ENCODE peak calls at places on chromosomes 16 and 17, in seven cellular contexts. One of them, this sample, is unnamed.

GRCh38 chr17:77786090-77786489 is 172.4 kb upstream of the TNRC6C start:
- DNase-seq in H1: no peak
- DNase-seq in HepG2: no peak
- DNase-seq in GM12878: no peak
- DNase-seq in K562: no peak
- DNase-seq in HCT116: no peak
- DNase-seq in SK-N-SH: no peak
- DNase-seq in this sample: no peak

GRCh38 chr16:87764600-87765472 is 950 bp downstream of the KLHDC4 start:
- DNase-seq in SK-N-SH: peak
- DNase-seq in H1: no peak
- DNase-seq in HepG2: no peak
- DNase-seq in K562: no peak
- DNase-seq in HCT116: no peak
- DNase-seq in GM12878: no peak
- DNase-seq in this sample: no peak

GRCh38 chr17:78689029-78689428 is 93.0 kb downstream of the CYTH1 start:
- DNase-seq in H1: no peak
- DNase-seq in HepG2: no peak
- DNase-seq in HCT116: no peak
- DNase-seq in K562: no peak
- DNase-seq in GM12878: no peak
- DNase-seq in SK-N-SH: no peak
- DNase-seq in this sample: no peak

GRCh38 chr17:51245535-51245934 is 14.3 kb downstream of the MBTD1 start:
- DNase-seq in HCT116: no peak
- DNase-seq in K562: no peak
- DNase-seq in HepG2: no peak
- DNase-seq in H1: no peak
- DNase-seq in GM12878: no peak
- DNase-seq in SK-N-SH: no peak
- DNase-seq in this sample: no peak

GRCh38 chr17:82338858-82339633 is 5.5 kb upstream of the SECTM1 start:
- DNase-seq in HepG2: no peak
- DNase-seq in SK-N-SH: no peak
- DNase-seq in H1: no peak
- DNase-seq in K562: peak
- DNase-seq in HCT116: peak
- DNase-seq in GM12878: no peak
- DNase-seq in this sample: peak

GRCh38 chr17:4908301-4908700 is 5.4 kb upstream of the CHRNE start:
- DNase-seq in SK-N-SH: peak
- DNase-seq in HepG2: peak
- DNase-seq in K562: no peak
- DNase-seq in GM12878: no peak
- DNase-seq in H1: no peak
- DNase-seq in HCT116: no peak
- DNase-seq in this sample: no peak

GRCh38 chr17:50058296-50058945 is 2.5 kb downstream of the ITGA3 start:
- DNase-seq in GM12878: no peak
- DNase-seq in SK-N-SH: no peak
- DNase-seq in H1: no peak
- DNase-seq in HCT116: no peak
- DNase-seq in K562: no peak
- DNase-seq in HepG2: no peak
- DNase-seq in this sample: no peak

GRCh38 chr17:63699638-63700527 is at the start of gene LIMD2:
- DNase-seq in HCT116: no peak
- DNase-seq in H1: peak
- DNase-seq in HepG2: no peak
- DNase-seq in K562: peak
- DNase-seq in SK-N-SH: peak
- DNase-seq in GM12878: no peak
- DNase-seq in this sample: no peak

GRCh38 chr17:51319186-51319585 is 58.8 kb downstream of the UTP18 start:
- DNase-seq in K562: no peak
- DNase-seq in SK-N-SH: no peak
- DNase-seq in H1: no peak
- DNase-seq in GM12878: no peak
- DNase-seq in HCT116: no peak
- DNase-seq in HepG2: no peak
- DNase-seq in this sample: no peak

GRCh38 chr17:28335959-28336871 is 654 bp downstream of the TNFAIP1 start:
- DNase-seq in HepG2: peak
- DNase-seq in HCT116: peak
- DNase-seq in H1: peak
- DNase-seq in GM12878: no peak
- DNase-seq in K562: peak
- DNase-seq in SK-N-SH: peak
- DNase-seq in this sample: peak

GRCh38 chr17:78679495-78680395 is 102.3 kb downstream of the CYTH1 start:
- DNase-seq in HepG2: no peak
- DNase-seq in GM12878: no peak
- DNase-seq in SK-N-SH: no peak
- DNase-seq in HCT116: no peak
- DNase-seq in H1: no peak
- DNase-seq in K562: no peak
- DNase-seq in this sample: no peak

GRCh38 chr17:50147841-50148225 is 2.6 kb downstream of the PPP1R9B start:
- DNase-seq in HepG2: peak
- DNase-seq in SK-N-SH: peak
- DNase-seq in HCT116: no peak
- DNase-seq in K562: no peak
- DNase-seq in H1: peak
- DNase-seq in GM12878: no peak
- DNase-seq in this sample: no peak

GRCh38 chr16:54289242-54290051 is 2.9 kb upstream of the IRX3 start:
- DNase-seq in HepG2: no peak
- DNase-seq in GM12878: no peak
- DNase-seq in K562: no peak
- DNase-seq in H1: peak
- DNase-seq in SK-N-SH: no peak
- DNase-seq in HCT116: no peak
- DNase-seq in this sample: no peak

GRCh38 chr16:11090947-11091785 is 146.8 kb downstream of the CLEC16A start:
- DNase-seq in HepG2: no peak
- DNase-seq in K562: peak
- DNase-seq in HCT116: no peak
- DNase-seq in H1: no peak
- DNase-seq in SK-N-SH: no peak
- DNase-seq in GM12878: no peak
- DNase-seq in this sample: no peak

GRCh38 chr16:85626191-85626951 is 13.2 kb downstream of the GSE1 start:
- DNase-seq in HepG2: no peak
- DNase-seq in H1: peak
- DNase-seq in HCT116: no peak
- DNase-seq in SK-N-SH: peak
- DNase-seq in GM12878: no peak
- DNase-seq in K562: no peak
- DNase-seq in this sample: no peak

GRCh38 chr17:3885271-3885670 is 7.6 kb downstream of the CAMKK1 start:
- DNase-seq in GM12878: no peak
- DNase-seq in HCT116: no peak
- DNase-seq in H1: no peak
- DNase-seq in SK-N-SH: no peak
- DNase-seq in HepG2: no peak
- DNase-seq in K562: no peak
- DNase-seq in this sample: no peak

GRCh38 chr17:2967515-2967914 is 95.9 kb downstream of the OR1D5 start:
- DNase-seq in GM12878: no peak
- DNase-seq in HCT116: no peak
- DNase-seq in SK-N-SH: no peak
- DNase-seq in H1: no peak
- DNase-seq in K562: no peak
- DNase-seq in HepG2: no peak
- DNase-seq in this sample: no peak

GRCh38 chr16:54931041-54931756 is 534 bp downstream of the IRX5 start:
- DNase-seq in HCT116: no peak
- DNase-seq in HepG2: no peak
- DNase-seq in K562: peak
- DNase-seq in H1: peak
- DNase-seq in SK-N-SH: peak
- DNase-seq in GM12878: no peak
- DNase-seq in this sample: no peak

GRCh38 chr16:21265104-21265825 is 12.8 kb downstream of the CRYM start:
- DNase-seq in GM12878: no peak
- DNase-seq in SK-N-SH: no peak
- DNase-seq in HCT116: no peak
- DNase-seq in HepG2: no peak
- DNase-seq in K562: no peak
- DNase-seq in H1: no peak
- DNase-seq in this sample: no peak

GRCh38 chr16:86209202-86209601 is 301.1 kb upstream of the FOXF1 start:
- DNase-seq in GM12878: no peak
- DNase-seq in HCT116: no peak
- DNase-seq in SK-N-SH: no peak
- DNase-seq in HepG2: no peak
- DNase-seq in H1: no peak
- DNase-seq in K562: no peak
- DNase-seq in this sample: no peak

GRCh38 chr17:47993964-47994363 is 23.1 kb downstream of the CDK5RAP3 start:
- DNase-seq in GM12878: no peak
- DNase-seq in SK-N-SH: no peak
- DNase-seq in H1: no peak
- DNase-seq in K562: no peak
- DNase-seq in HCT116: no peak
- DNase-seq in HepG2: no peak
- DNase-seq in this sample: no peak

GRCh38 chr17:10512856-10513255 is 5.5 kb downstream of the MYH1 start:
- DNase-seq in HCT116: no peak
- DNase-seq in GM12878: no peak
- DNase-seq in K562: no peak
- DNase-seq in H1: no peak
- DNase-seq in HepG2: no peak
- DNase-seq in SK-N-SH: no peak
- DNase-seq in this sample: no peak

GRCh38 chr17:82281076-82281475 is 7.6 kb upstream of the CSNK1D start:
- DNase-seq in HepG2: no peak
- DNase-seq in K562: no peak
- DNase-seq in H1: no peak
- DNase-seq in HCT116: no peak
- DNase-seq in GM12878: no peak
- DNase-seq in SK-N-SH: no peak
- DNase-seq in this sample: no peak

GRCh38 chr17:57040571-57040970 is 44.5 kb upstream of the AKAP1 start:
- DNase-seq in HCT116: no peak
- DNase-seq in H1: no peak
- DNase-seq in GM12878: no peak
- DNase-seq in SK-N-SH: no peak
- DNase-seq in K562: no peak
- DNase-seq in HepG2: no peak
- DNase-seq in this sample: no peak
- TF ChIP-seq JUND in HCT116: no peak
- TF ChIP-seq JUND in H1: no peak
- TF ChIP-seq JUND in GM12878: no peak
- TF ChIP-seq JUND in SK-N-SH: no peak
- TF ChIP-seq JUND in K562: no peak
- TF ChIP-seq JUND in HepG2: no peak
- TF ChIP-seq JUND in this sample: no peak

GRCh38 chr17:42891539-42892152 is 9.0 kb upstream of the G6PC1 start:
- DNase-seq in SK-N-SH: no peak
- DNase-seq in HepG2: peak
- DNase-seq in HCT116: no peak
- DNase-seq in K562: no peak
- DNase-seq in GM12878: no peak
- DNase-seq in H1: peak
- DNase-seq in this sample: no peak
- TF ChIP-seq JUND in SK-N-SH: no peak
- TF ChIP-seq JUND in HepG2: no peak
- TF ChIP-seq JUND in HCT116: no peak
- TF ChIP-seq JUND in K562: no peak
- TF ChIP-seq JUND in GM12878: no peak
- TF ChIP-seq JUND in H1: no peak
- TF ChIP-seq JUND in this sample: no peak

GRCh38 chr16:68592466-68593337 is 52.4 kb upstream of the CDH3 start:
- DNase-seq in GM12878: no peak
- DNase-seq in K562: no peak
- DNase-seq in H1: no peak
- DNase-seq in HepG2: peak
- DNase-seq in SK-N-SH: no peak
- DNase-seq in HCT116: no peak
- DNase-seq in this sample: peak
- TF ChIP-seq JUND in GM12878: no peak
- TF ChIP-seq JUND in K562: no peak
- TF ChIP-seq JUND in H1: no peak
- TF ChIP-seq JUND in HepG2: no peak
- TF ChIP-seq JUND in SK-N-SH: no peak
- TF ChIP-seq JUND in HCT116: no peak
- TF ChIP-seq JUND in this sample: no peak

DNA sequence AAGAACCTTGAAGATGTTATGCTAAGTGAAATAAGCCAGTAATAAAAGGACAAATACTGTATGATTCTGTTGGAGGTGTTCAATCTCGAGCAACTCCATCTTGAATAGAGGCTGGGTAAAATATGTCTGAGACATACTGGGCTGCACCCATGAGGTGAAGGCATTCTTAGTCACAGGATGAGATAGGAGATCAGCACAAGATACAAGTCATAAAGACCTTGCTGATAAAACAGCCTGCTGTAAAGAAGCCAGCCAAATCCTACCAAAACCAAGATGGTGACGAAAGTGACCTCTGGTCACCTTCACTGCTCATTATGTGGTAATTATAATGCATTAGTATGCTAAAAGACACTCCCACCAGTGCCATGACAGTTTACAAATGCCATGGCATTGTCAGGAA is 98.1 kb downstream of the RGS9 start:
- DNase-seq in SK-N-SH: no peak
- DNase-seq in K562: no peak
- DNase-seq in HepG2: no peak
- DNase-seq in GM12878: no peak
- DNase-seq in HCT116: no peak
- DNase-seq in H1: no peak
- DNase-seq in this sample: no peak
- TF ChIP-seq JUND in SK-N-SH: no peak
- TF ChIP-seq JUND in K562: no peak
- TF ChIP-seq JUND in HepG2: no peak
- TF ChIP-seq JUND in GM12878: no peak
- TF ChIP-seq JUND in HCT116: no peak
- TF ChIP-seq JUND in H1: no peak
- TF ChIP-seq JUND in this sample: no peak

GRCh38 chr17:35341465-35341992 is 31.9 kb downstream of the SLFN11 start:
- DNase-seq in GM12878: peak
- DNase-seq in HCT116: no peak
- DNase-seq in H1: no peak
- DNase-seq in HepG2: no peak
- DNase-seq in K562: no peak
- DNase-seq in SK-N-SH: no peak
- DNase-seq in this sample: no peak

GRCh38 chr17:35344262-35344661 is 29.2 kb downstream of the SLFN11 start:
- DNase-seq in HCT116: no peak
- DNase-seq in SK-N-SH: no peak
- DNase-seq in H1: no peak
- DNase-seq in GM12878: no peak
- DNase-seq in HepG2: no peak
- DNase-seq in K562: no peak
- DNase-seq in this sample: no peak

GRCh38 chr17:35345926-35346771 is 27.3 kb downstream of the SLFN11 start:
- DNase-seq in SK-N-SH: peak
- DNase-seq in HepG2: no peak
- DNase-seq in HCT116: no peak
- DNase-seq in H1: peak
- DNase-seq in GM12878: no peak
- DNase-seq in K562: peak
- DNase-seq in this sample: peak

GRCh38 chr17:35342207-35342744 is 31.1 kb downstream of the SLFN11 start:
- DNase-seq in HepG2: no peak
- DNase-seq in SK-N-SH: no peak
- DNase-seq in K562: no peak
- DNase-seq in H1: no peak
- DNase-seq in GM12878: no peak
- DNase-seq in HCT116: no peak
- DNase-seq in this sample: no peak

GRCh38 chr17:35345445-35345925 is 27.9 kb downstream of the SLFN11 start:
- DNase-seq in H1: no peak
- DNase-seq in HepG2: no peak
- DNase-seq in K562: no peak
- DNase-seq in HCT116: no peak
- DNase-seq in GM12878: no peak
- DNase-seq in SK-N-SH: no peak
- DNase-seq in this sample: no peak
- TF ChIP-seq JUND in H1: no peak
- TF ChIP-seq JUND in HepG2: no peak
- TF ChIP-seq JUND in K562: no peak
- TF ChIP-seq JUND in HCT116: no peak
- TF ChIP-seq JUND in GM12878: no peak
- TF ChIP-seq JUND in SK-N-SH: no peak
- TF ChIP-seq JUND in this sample: no peak

This sample was measured in T47D.